ENCODE peak calls at places on chromosomes 16 and 17, in ten cellular contexts. I is AG09319, T is HFF-Myc, V is cardiac muscle cell, R is A673, N is AG04449, P is stomach, J is dorsolateral prefrontal cortex, W is neural crest cell, U is BJ. L is an unnamed sample.

GRCh38 chr17:21425736-21426135 is 49.6 kb downstream of the KCNJ12 start:
- DNase-seq in P (no peak), I (no peak), J (no peak), R (no peak), T (no peak), U (no peak), N (no peak), W (no peak), V (no peak), L (no peak)

GRCh38 chr16:23132921-23133532 is 16.2 kb downstream of the USP31 start:
- DNase-seq in V (no peak), U (no peak), P (no peak), T (no peak), R (peak), J (no peak), W (no peak), N (no peak), I (no peak), L (no peak)

GRCh38 chr17:47663997-47664941 is 14.6 kb downstream of the KPNB1 start:
- DNase-seq in I (peak), J (peak), R (peak), P (peak), U (no peak), T (peak), V (peak), N (no peak), W (peak), L (no peak)

GRCh38 chr16:84065536-84066132 is 23.0 kb upstream of the SLC38A8 start:
- DNase-seq in R (peak), J (peak), N (no peak), W (peak), V (peak), P (peak), I (no peak), U (no peak), T (peak), L (peak)

GRCh38 chr16:11105038-11105903 is 150.7 kb downstream of the SOCS1 start:
- DNase-seq in I (peak), R (peak), J (no peak), U (peak), N (peak), P (no peak), W (no peak), V (no peak), T (peak), L (no peak)

GRCh38 chr16:30748634-30749445 is 615 bp downstream of the PHKG2 start:
- DNase-seq in P (no peak), T (no peak), J (no peak), W (peak), U (no peak), V (peak), R (no peak), I (no peak), N (no peak), L (no peak)

GRCh38 chr16:27366687-27367462 is 35.1 kb upstream of the IL21R start:
- DNase-seq in R (peak), T (no peak), V (no peak), U (no peak), P (no peak), J (no peak), I (no peak), N (no peak), W (no peak), L (no peak)

GRCh38 chr17:45784583-45785372 is 658 bp downstream of the CRHR1 start:
- DNase-seq in R (peak), T (no peak), N (no peak), V (peak), P (peak), U (no peak), W (peak), J (peak), I (no peak), L (no peak)

GRCh38 chr17:40107266-40107980 is 7.0 kb upstream of the NR1D1 start:
- DNase-seq in V (no peak), U (no peak), T (no peak), R (no peak), W (no peak), N (no peak), I (no peak), P (no peak), J (no peak), L (no peak)

GRCh38 chr17:47731396-47731795 is 1.6 kb upstream of the TBX21 start:
- DNase-seq in V (no peak), W (no peak), U (no peak), I (no peak), J (no peak), T (no peak), P (no peak), N (no peak), R (no peak), L (no peak)

GRCh38 chr16:61480250-61480649 is 556.0 kb downstream of the CDH8 start:
- DNase-seq in J (no peak), P (no peak), W (no peak), T (no peak), N (no peak), I (no peak), R (no peak), V (no peak), U (no peak), L (no peak)

GRCh38 chr16:1941924-1942809 is 832 bp downstream of the MSRB1 start:
- DNase-seq in N (no peak), P (no peak), R (no peak), J (no peak), V (no peak), W (no peak), U (no peak), I (no peak), T (no peak), L (no peak)

GRCh38 chr17:151004-151403 is 13.6 kb downstream of the SCGB1C2 start:
- DNase-seq in U (no peak), J (no peak), R (no peak), W (no peak), I (no peak), N (no peak), V (no peak), T (no peak), P (no peak), L (no peak)

GRCh38 chr17:82065193-82065637 is 389 bp downstream of the DUS1L start:
- DNase-seq in J (no peak), U (no peak), I (no peak), T (no peak), V (peak), N (no peak), P (no peak), R (no peak), W (no peak), L (no peak)

GRCh38 chr16:67593288-67593687 is 31.0 kb downstream of the CTCF start:
- DNase-seq in I (no peak), N (no peak), W (no peak), R (peak), T (no peak), P (no peak), U (no peak), V (no peak), J (no peak), L (no peak)

GRCh38 chr17:70029019-70029767 is 45.8 kb upstream of the KCNJ16 start:
- DNase-seq in W (no peak), T (no peak), R (no peak), U (no peak), P (no peak), I (no peak), J (no peak), N (no peak), V (no peak), L (no peak)

GRCh38 chr17:45351831-45352230 is 35.0 kb upstream of the MAP3K14 start:
- DNase-seq in N (no peak), T (no peak), V (no peak), J (no peak), W (no peak), P (no peak), R (no peak), U (no peak), I (no peak), L (no peak)

GRCh38 chr16:3264137-3265036 is 8.0 kb upstream of the MEFV start:
- DNase-seq in P (peak), T (peak), J (peak), I (peak), V (peak), R (peak), W (peak), U (peak), N (peak), L (peak)
- TF ChIP-seq CTCF in P (no peak), T (peak), J (peak), I (peak), V (peak), R (no peak), W (peak), U (peak), N (peak), L (peak)

GRCh38 chr17:67639997-67640396 is 77.7 kb upstream of the NOL11 start:
- DNase-seq in V (no peak), J (no peak), W (no peak), U (no peak), T (no peak), P (no peak), N (no peak), I (no peak), R (no peak), L (no peak)
- TF ChIP-seq CTCF in V (no peak), J (no peak), W (no peak), U (no peak), T (no peak), P (no peak), N (no peak), I (no peak), R (no peak), L (no peak)

DNA sequence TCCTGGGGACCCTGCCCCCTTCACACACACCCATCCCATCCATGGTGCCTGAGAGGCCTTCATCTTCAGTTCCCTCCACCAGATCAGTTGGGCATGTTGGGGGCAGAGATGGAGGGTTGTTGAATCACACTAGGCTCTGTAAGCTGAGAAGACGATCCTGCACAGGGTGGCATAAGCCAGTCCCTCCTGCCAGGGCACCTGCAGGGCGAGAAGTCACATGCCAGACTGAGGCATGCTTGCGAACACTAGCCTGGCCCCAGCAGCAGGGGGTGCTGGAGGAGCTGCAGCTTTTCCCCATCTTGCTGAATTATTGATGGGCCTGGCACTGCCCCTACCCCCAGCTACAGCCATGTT is 6.1 kb upstream of the TBX2 start:
- DNase-seq in R (no peak), W (no peak), V (no peak), N (no peak), U (no peak), I (no peak), J (no peak), T (no peak), P (no peak), L (no peak)
- TF ChIP-seq CTCF in R (peak), W (peak), V (peak), N (peak), U (peak), I (peak), J (no peak), T (peak), P (no peak), L (peak)

GRCh38 chr17:34306466-34306865 is 12.8 kb upstream of the CCL8 start:
- DNase-seq in P (no peak), U (no peak), V (peak), W (no peak), I (no peak), J (no peak), N (no peak), T (peak), R (peak), L (no peak)
- TF ChIP-seq CTCF in P (peak), U (peak), V (peak), W (no peak), I (peak), J (peak), N (peak), T (peak), R (no peak), L (peak)

GRCh38 chr16:6345090-6345489 is 987.6 kb upstream of the RBFOX1 start:
- DNase-seq in N (no peak), V (no peak), I (no peak), T (no peak), U (no peak), W (no peak), R (no peak), J (no peak), P (no peak), L (no peak)
- TF ChIP-seq CTCF in N (no peak), V (no peak), I (no peak), T (no peak), U (no peak), W (peak), R (peak), J (no peak), P (no peak), L (no peak)

DNA sequence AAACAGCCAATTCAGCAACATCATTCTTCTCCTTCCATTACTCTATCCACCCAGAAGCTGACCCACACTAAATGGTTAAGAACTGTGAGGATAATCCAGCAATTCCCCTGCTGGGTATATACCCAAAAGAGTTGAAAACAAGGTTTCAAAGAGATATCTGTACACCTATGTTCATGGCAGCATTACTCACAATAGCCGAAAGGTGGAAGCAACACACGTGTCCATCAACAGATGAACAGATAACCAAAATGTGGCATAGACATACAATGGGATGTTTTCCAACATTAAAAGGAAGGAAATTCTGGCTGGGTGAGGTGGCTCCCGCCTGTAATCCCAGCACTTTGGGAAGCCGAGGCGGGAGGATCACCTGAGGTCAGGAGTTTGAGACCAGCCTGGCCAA is 19.9 kb downstream of the MIS12 start:
- DNase-seq in W (no peak), I (no peak), R (no peak), N (no peak), P (no peak), J (no peak), T (no peak), V (no peak), U (no peak), L (no peak)
- TF ChIP-seq CTCF in W (no peak), I (no peak), R (no peak), N (no peak), P (no peak), J (no peak), T (no peak), V (no peak), U (no peak), L (no peak)

GRCh38 chr17:75261336-75262111 is at the start of the genes GGA3 and MRPS7:
- DNase-seq in I (peak), N (no peak), U (peak), J (peak), R (peak), V (peak), T (peak), P (peak), W (peak), L (peak)
- TF ChIP-seq CTCF in I (no peak), N (no peak), U (no peak), J (no peak), R (no peak), V (no peak), T (no peak), P (no peak), W (no peak), L (no peak)

L was measured in kidney epithelial cell.